ENCODE peak calls at places on chromosomes 3 and 15, in nine cellular contexts. I is suprapubic skin, T is transverse colon, U is K562, J is stomach, V is tibial nerve, M is H1, Z is GM12878, E is A549. P is an unnamed sample.

GRCh38 chr3:58899159-58899952 is 150.5 kb downstream of the CFAP20DC start:
- DNase-seq in T (peak), Z (peak), E (no peak), I (no peak), J (no peak), U (peak), M (peak), V (no peak), P (peak)

GRCh38 chr15:69403611-69404010 is 10.5 kb upstream of the KIF23 start:
- DNase-seq in U (no peak), M (no peak), J (no peak), E (no peak), I (no peak), T (no peak), Z (no peak), V (no peak), P (no peak)

GRCh38 chr3:99646107-99646435 is 7.7 kb downstream of the COL8A1 start:
- DNase-seq in J (no peak), Z (no peak), U (no peak), V (no peak), M (no peak), T (no peak), I (no peak), E (no peak), P (no peak)

GRCh38 chr3:66442254-66443249 is 58.3 kb downstream of the LRIG1 start:
- DNase-seq in J (peak), Z (no peak), U (no peak), V (peak), M (peak), E (no peak), I (no peak), T (peak), P (peak)

GRCh38 chr15:95606551-95606950 is 723.9 kb upstream of the NR2F2 start:
- DNase-seq in M (no peak), T (no peak), E (no peak), U (no peak), I (no peak), V (no peak), Z (no peak), J (no peak), P (no peak)

GRCh38 chr3:38588995-38589937 is 60.2 kb downstream of the SCN5A start:
- DNase-seq in I (peak), V (no peak), J (peak), M (peak), E (no peak), T (peak), U (no peak), Z (no peak), P (no peak)

GRCh38 chr3:125589743-125590142 is 5.6 kb downstream of the OSBPL11 start:
- DNase-seq in V (no peak), J (no peak), E (no peak), I (no peak), M (no peak), U (no peak), Z (no peak), T (no peak), P (no peak)

GRCh38 chr15:58438956-58439355 is 7.2 kb downstream of the LIPC start:
- DNase-seq in V (no peak), T (peak), Z (no peak), U (peak), E (peak), I (no peak), J (no peak), M (no peak), P (no peak)

GRCh38 chr3:74630602-74631001 is 16.1 kb upstream of the CNTN3 start:
- DNase-seq in I (no peak), M (no peak), T (no peak), Z (no peak), V (no peak), U (no peak), E (no peak), J (no peak), P (no peak)

GRCh38 chr15:99076555-99077308 is 28.1 kb upstream of the SYNM start:
- DNase-seq in E (peak), U (peak), T (peak), J (peak), I (peak), V (no peak), M (no peak), Z (peak), P (peak)
- H3K4me3 ChIP-seq in E (peak), U (no peak), T (no peak), J (peak), I (peak), V (peak), M (no peak), Z (peak), P (peak)

GRCh38 chr3:194560047-194560446 is 73.2 kb downstream of the TMEM44 start:
- DNase-seq in U (no peak), T (no peak), M (no peak), V (no peak), J (no peak), E (no peak), Z (no peak), I (no peak), P (no peak)

GRCh38 chr3:194554488-194555098 is 67.8 kb upstream of the ATP13A3 start:
- DNase-seq in V (no peak), I (no peak), U (no peak), E (no peak), T (no peak), M (no peak), J (no peak), Z (no peak), P (no peak)

GRCh38 chr3:194559530-194559929 is 72.7 kb upstream of the ATP13A3 start:
- DNase-seq in U (no peak), T (no peak), V (no peak), I (no peak), M (no peak), Z (no peak), E (no peak), J (no peak), P (no peak)

GRCh38 chr3:194555175-194556062 is 68.6 kb upstream of the ATP13A3 start:
- DNase-seq in J (no peak), U (no peak), V (no peak), T (no peak), Z (no peak), E (no peak), I (no peak), M (no peak), P (no peak)

GRCh38 chr3:194556086-194557056 is 69.6 kb upstream of the ATP13A3 start:
- DNase-seq in J (no peak), T (peak), Z (no peak), V (no peak), I (no peak), M (no peak), E (peak), U (peak), P (no peak)
- TF ChIP-seq EP300 in J (no peak), T (no peak), Z (no peak), V (no peak), I (no peak), M (no peak), E (no peak), U (no peak), P (no peak)

GRCh38 chr3:16511561-16512434 is 1.7 kb downstream of the RFTN1 start:
- DNase-seq in Z (peak), E (no peak), J (peak), M (no peak), I (peak), T (peak), V (peak), U (no peak), P (peak)

GRCh38 chr3:16510620-16511319 is 2.7 kb downstream of the RFTN1 start:
- DNase-seq in I (no peak), T (no peak), M (no peak), E (no peak), Z (no peak), J (no peak), U (no peak), V (no peak), P (no peak)

GRCh38 chr3:16514021-16514700 is 662 bp upstream of the RFTN1 start:
- DNase-seq in E (no peak), U (no peak), I (no peak), T (no peak), Z (no peak), J (no peak), M (no peak), V (no peak), P (no peak)

GRCh38 chr3:16513141-16514020 is at the start of gene RFTN1:
- DNase-seq in Z (no peak), V (peak), J (peak), M (peak), E (no peak), T (peak), U (no peak), I (peak), P (peak)

GRCh38 chr3:16512435-16513140 is 911 bp downstream of the RFTN1 start:
- DNase-seq in T (peak), E (no peak), M (peak), I (peak), V (peak), Z (no peak), U (no peak), J (peak), P (peak)
- TF ChIP-seq POLR2A in T (no peak), E (no peak), M (no peak), I (no peak), V (no peak), Z (peak), U (no peak), J (no peak), P (no peak)

GRCh38 chr15:51342249-51342999 is 969 bp downstream of the GLDN start:
- DNase-seq in Z (no peak), T (no peak), J (no peak), M (peak), E (no peak), V (no peak), I (no peak), U (no peak), P (no peak)
- H3K4me3 ChIP-seq in Z (no peak), T (no peak), J (peak), M (peak), E (peak), V (peak), I (peak), U (no peak), P (no peak)

GRCh38 chr3:129745253-129745652 is 138.8 kb upstream of the PLXND1 start:
- DNase-seq in I (no peak), T (peak), J (no peak), M (no peak), E (no peak), V (no peak), Z (no peak), U (no peak), P (peak)
- TF ChIP-seq EP300 in I (no peak), T (no peak), J (no peak), M (no peak), E (no peak), V (peak), Z (no peak), U (no peak), P (no peak)